ENCODE peak calls at places on chromosomes 5 and 9, in seven cellular contexts. T is NT2/D1; L is MM.1S; R is activated naive CD4-positive, alpha-beta T cell treated with anti-CD3 and anti-CD28 coated beads, Interleukin-2, amount 50 U/mL, for 16 hours; C is endodermal cell; I is ELR; P is SW 1271. Z is an unnamed sample.

GRCh38 chr5:19745247-19745646 is 242.8 kb downstream of the CDH18 start:
- DNase-seq in L (no peak), C (no peak), I (no peak), T (no peak), P (no peak), R (no peak), Z (no peak)

GRCh38 chr9:133286523-133286922 is 11.5 kb upstream of the ABO start:
- DNase-seq in R (no peak), L (no peak), I (peak; percentile 10), P (no peak), T (no peak), C (no peak), Z (no peak)

GRCh38 chr5:14449052-14449661 is 132.4 kb upstream of the OTULINL start:
- DNase-seq in T (no peak), C (no peak), L (no peak), R (no peak), I (peak; percentile 94), P (no peak), Z (no peak)

GRCh38 chr5:132776077-132776931 is 735 bp downstream of the SEPTIN8 start:
- DNase-seq in C (peak; percentile 71), P (no peak), L (no peak), R (no peak), I (peak; percentile 61), T (no peak), Z (no peak)

GRCh38 chr9:111904889-111905288 is 8.3 kb downstream of the UGCG start:
- DNase-seq in R (no peak), L (no peak), C (no peak), I (no peak), P (no peak), T (no peak), Z (no peak)

GRCh38 chr9:126217121-126217520 is 109.5 kb upstream of the MVB12B start:
- DNase-seq in P (no peak), C (peak; percentile 45), T (no peak), I (no peak), R (no peak), L (no peak), Z (no peak)

GRCh38 chr9:32378993-32379729 is 5.3 kb upstream of the ACO1 start:
- DNase-seq in T (peak; percentile 77), R (no peak), I (peak; percentile 88), L (peak; percentile 79), P (no peak), C (peak; percentile 71), Z (peak; percentile 59)

GRCh38 chr5:154172785-154173184 is 17.7 kb upstream of the GALNT10 start:
- DNase-seq in L (no peak), R (no peak), I (no peak), T (no peak), C (no peak), P (no peak), Z (no peak)

GRCh38 chr5:11584008-11584407 is 320.2 kb downstream of the CTNND2 start:
- DNase-seq in L (no peak), C (no peak), I (peak; percentile 43), T (no peak), R (no peak), P (no peak), Z (no peak)